ENCODE peak calls at places on chromosomes 13 and 19, in four cellular contexts. One of them, this sample, is unnamed.

GRCh38 chr19:2176336-2176994 is 12.7 kb downstream of the DOT1L start:
- DNase-seq in cerebellar nuclear complex: no peak
- DNase-seq in CD4-positive, alpha-beta T cell: no peak
- DNase-seq in RPMI7951: no peak
- DNase-seq in this sample: no peak

GRCh38 chr13:44040754-44041100 is 161.0 kb downstream of the LACC1 start:
- DNase-seq in cerebellar nuclear complex: no peak
- DNase-seq in CD4-positive, alpha-beta T cell: no peak
- DNase-seq in RPMI7951: no peak
- DNase-seq in this sample: no peak

GRCh38 chr13:110417537-110417908 is 110.4 kb downstream of the COL4A2 start:
- DNase-seq in cerebellar nuclear complex: no peak
- DNase-seq in CD4-positive, alpha-beta T cell: no peak
- DNase-seq in RPMI7951: no peak
- DNase-seq in this sample: no peak

GRCh38 chr19:19900124-19900523 is 622 bp upstream of the ZNF93 start:
- DNase-seq in cerebellar nuclear complex: no peak
- DNase-seq in CD4-positive, alpha-beta T cell: no peak
- DNase-seq in RPMI7951: peak
- DNase-seq in this sample: no peak

GRCh38 chr19:53088091-53088490 is 15.1 kb downstream of the ZNF160 start:
- DNase-seq in cerebellar nuclear complex: no peak
- DNase-seq in CD4-positive, alpha-beta T cell: no peak
- DNase-seq in RPMI7951: no peak
- DNase-seq in this sample: no peak

GRCh38 chr13:25170554-25171107 is 1.5 kb downstream of the AMER2 start:
- DNase-seq in cerebellar nuclear complex: no peak
- DNase-seq in CD4-positive, alpha-beta T cell: no peak
- DNase-seq in RPMI7951: no peak
- DNase-seq in this sample: no peak

GRCh38 chr19:4456843-4457653 is 546 bp downstream of the UBXN6 start:
- DNase-seq in cerebellar nuclear complex: no peak
- DNase-seq in CD4-positive, alpha-beta T cell: no peak
- DNase-seq in RPMI7951: peak
- DNase-seq in this sample: no peak

GRCh38 chr13:49927755-49928154 is 8.4 kb downstream of the SPRYD7 start:
- DNase-seq in cerebellar nuclear complex: no peak
- DNase-seq in CD4-positive, alpha-beta T cell: no peak
- DNase-seq in RPMI7951: no peak
- DNase-seq in this sample: no peak

GRCh38 chr19:41744850-41745249 is 10.5 kb upstream of the CEACAM6 start:
- DNase-seq in cerebellar nuclear complex: no peak
- DNase-seq in CD4-positive, alpha-beta T cell: no peak
- DNase-seq in RPMI7951: no peak
- DNase-seq in this sample: no peak

GRCh38 chr19:42130254-42130573 is 2.0 kb downstream of the POU2F2 start:
- DNase-seq in cerebellar nuclear complex: no peak
- DNase-seq in CD4-positive, alpha-beta T cell: no peak
- DNase-seq in RPMI7951: no peak
- DNase-seq in this sample: no peak

GRCh38 chr13:44300895-44301638 is 72.6 kb upstream of the SERP2 start:
- DNase-seq in cerebellar nuclear complex: peak
- DNase-seq in CD4-positive, alpha-beta T cell: no peak
- DNase-seq in RPMI7951: peak
- DNase-seq in this sample: no peak

GRCh38 chr19:11269408-11269807 is 7.1 kb upstream of the DOCK6 start:
- DNase-seq in cerebellar nuclear complex: no peak
- DNase-seq in CD4-positive, alpha-beta T cell: no peak
- DNase-seq in RPMI7951: no peak
- DNase-seq in this sample: no peak

This sample was measured in cortex of kidney.